ENCODE peak calls at places on chromosomes 16 and 17, in five cellular contexts. One of them, this sample, is unnamed.
A peak's percentile ranks its signal among the peaks of the same experiment; 100 is the strongest.

GRCh38 chr17:81991684-81992513 is 14.5 kb downstream of the ASPSCR1 start:
- DNase-seq in prostate gland: peak; percentile 87
- DNase-seq in tibial nerve: no peak
- DNase-seq in psoas muscle: peak; percentile 86
- DNase-seq in neural progenitor cell: peak; percentile 66
- DNase-seq in this sample: no peak

GRCh38 chr17:45923511-45924268 is 29.3 kb downstream of the MAPT start:
- DNase-seq in prostate gland: no peak
- DNase-seq in tibial nerve: peak; percentile 13
- DNase-seq in psoas muscle: no peak
- DNase-seq in neural progenitor cell: no peak
- DNase-seq in this sample: no peak

GRCh38 chr17:3866269-3866668 is 20.2 kb upstream of the NCBP3 start:
- DNase-seq in prostate gland: no peak
- DNase-seq in tibial nerve: no peak
- DNase-seq in psoas muscle: no peak
- DNase-seq in neural progenitor cell: no peak
- DNase-seq in this sample: no peak

GRCh38 chr17:76034433-76035185 is 7.5 kb upstream of the EVPL start:
- DNase-seq in prostate gland: no peak
- DNase-seq in tibial nerve: no peak
- DNase-seq in psoas muscle: no peak
- DNase-seq in neural progenitor cell: no peak
- DNase-seq in this sample: no peak

GRCh38 chr16:86515420-86515779 is 5.1 kb downstream of the FOXF1 start:
- DNase-seq in prostate gland: no peak
- DNase-seq in tibial nerve: no peak
- DNase-seq in psoas muscle: no peak
- DNase-seq in neural progenitor cell: peak; percentile 80
- DNase-seq in this sample: no peak

GRCh38 chr16:28491080-28491969 is 549 bp downstream of the CLN3 start:
- DNase-seq in prostate gland: peak; percentile 21
- DNase-seq in tibial nerve: peak; percentile 21
- DNase-seq in psoas muscle: peak; percentile 44
- DNase-seq in neural progenitor cell: peak; percentile 64
- DNase-seq in this sample: no peak

GRCh38 chr16:18789850-18790706 is at the start of gene RPS15A:
- DNase-seq in prostate gland: peak; percentile 94
- DNase-seq in tibial nerve: peak; percentile 90
- DNase-seq in psoas muscle: peak; percentile 92
- DNase-seq in neural progenitor cell: peak; percentile 97
- DNase-seq in this sample: peak; percentile 84

GRCh38 chr17:1546292-1546922 is 16.2 kb downstream of the PITPNA start:
- DNase-seq in prostate gland: no peak
- DNase-seq in tibial nerve: no peak
- DNase-seq in psoas muscle: no peak
- DNase-seq in neural progenitor cell: no peak
- DNase-seq in this sample: no peak

GRCh38 chr16:10678655-10679054 is 16.1 kb downstream of the TEKT5 start:
- DNase-seq in prostate gland: no peak
- DNase-seq in tibial nerve: no peak
- DNase-seq in psoas muscle: no peak
- DNase-seq in neural progenitor cell: peak; percentile 72
- DNase-seq in this sample: no peak

DNA sequence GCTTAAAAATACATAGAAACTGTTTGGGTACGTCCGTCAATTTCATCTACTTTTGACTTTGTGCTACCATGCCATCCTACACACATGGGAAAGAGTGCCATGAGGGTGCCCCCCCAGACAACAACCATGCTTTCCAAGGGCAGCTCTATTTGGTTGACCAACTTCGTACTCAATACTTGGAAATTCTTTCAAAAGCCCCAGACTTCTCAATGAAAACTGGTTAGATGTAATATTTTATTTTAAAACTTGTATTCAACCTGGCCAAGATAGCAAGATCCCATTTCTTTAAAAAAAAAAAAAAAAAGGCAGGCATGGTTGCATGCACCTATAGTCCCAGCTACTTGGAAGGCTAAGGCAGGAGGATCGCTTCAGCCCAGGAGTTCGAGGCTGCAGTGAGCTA is 98.4 kb downstream of the PARN start:
- DNase-seq in prostate gland: no peak
- DNase-seq in tibial nerve: no peak
- DNase-seq in psoas muscle: no peak
- DNase-seq in neural progenitor cell: no peak
- DNase-seq in this sample: no peak
- H3K9me3 ChIP-seq in prostate gland: no peaks in the 10 kb centered on the region
- H3K9me3 ChIP-seq in tibial nerve: no peaks in the 10 kb centered on the region
- H3K9me3 ChIP-seq in psoas muscle: no peaks in the 10 kb centered on the region
- H3K9me3 ChIP-seq in neural progenitor cell: no peaks in the 10 kb centered on the region
- H3K9me3 ChIP-seq in this sample: no peaks in the 10 kb centered on the region

GRCh38 chr16:3215601-3216262 is 19.2 kb downstream of the ZNF200 start:
- DNase-seq in prostate gland: no peak
- DNase-seq in tibial nerve: no peak
- DNase-seq in psoas muscle: no peak
- DNase-seq in neural progenitor cell: no peak
- DNase-seq in this sample: no peak

GRCh38 chr16:3214904-3215600 is 19.9 kb downstream of the ZNF200 start:
- DNase-seq in prostate gland: no peak
- DNase-seq in tibial nerve: no peak
- DNase-seq in psoas muscle: no peak
- DNase-seq in neural progenitor cell: no peak
- DNase-seq in this sample: no peak

GRCh38 chr16:3216263-3216640 is 18.7 kb downstream of the ZNF200 start:
- DNase-seq in prostate gland: no peak
- DNase-seq in tibial nerve: no peak
- DNase-seq in psoas muscle: no peak
- DNase-seq in neural progenitor cell: no peak
- DNase-seq in this sample: no peak

GRCh38 chr16:3223913-3224515 is 10.9 kb downstream of the ZNF200 start:
- DNase-seq in prostate gland: no peak
- DNase-seq in tibial nerve: no peak
- DNase-seq in psoas muscle: no peak
- DNase-seq in neural progenitor cell: no peak
- DNase-seq in this sample: no peak

DNA sequence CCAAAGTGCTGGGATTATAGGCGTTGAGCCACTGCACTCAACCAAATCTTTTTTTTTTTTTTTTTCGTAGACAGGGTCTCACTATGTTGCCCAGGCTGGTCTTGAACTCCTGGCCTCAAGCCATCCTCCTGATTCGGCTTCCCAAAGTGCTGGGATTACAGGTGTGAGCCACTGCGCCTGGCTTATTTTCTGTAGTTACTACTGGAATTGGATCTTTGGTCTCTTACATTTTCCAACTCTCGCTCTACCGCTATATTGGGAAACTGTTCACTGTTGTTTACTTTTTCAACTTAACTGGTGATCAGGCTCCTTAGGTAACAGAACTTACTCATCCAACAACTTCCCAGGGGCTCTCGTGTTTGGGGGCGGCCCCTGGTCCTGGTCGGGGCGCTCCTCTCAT is 14.1 kb downstream of the ZNF200 start:
- DNase-seq in prostate gland: no peak
- DNase-seq in tibial nerve: no peak
- DNase-seq in psoas muscle: no peak
- DNase-seq in neural progenitor cell: no peak
- DNase-seq in this sample: no peak
- H3K9me3 ChIP-seq in prostate gland: peaks cover 13% of the 10 kb centered on the region
- H3K9me3 ChIP-seq in tibial nerve: peaks cover 44% of the 10 kb centered on the region
- H3K9me3 ChIP-seq in psoas muscle: peaks cover 69% of the 10 kb centered on the region
- H3K9me3 ChIP-seq in neural progenitor cell: peaks cover 24% of the 10 kb centered on the region
- H3K9me3 ChIP-seq in this sample: peaks cover 27% of the 10 kb centered on the region

DNA sequence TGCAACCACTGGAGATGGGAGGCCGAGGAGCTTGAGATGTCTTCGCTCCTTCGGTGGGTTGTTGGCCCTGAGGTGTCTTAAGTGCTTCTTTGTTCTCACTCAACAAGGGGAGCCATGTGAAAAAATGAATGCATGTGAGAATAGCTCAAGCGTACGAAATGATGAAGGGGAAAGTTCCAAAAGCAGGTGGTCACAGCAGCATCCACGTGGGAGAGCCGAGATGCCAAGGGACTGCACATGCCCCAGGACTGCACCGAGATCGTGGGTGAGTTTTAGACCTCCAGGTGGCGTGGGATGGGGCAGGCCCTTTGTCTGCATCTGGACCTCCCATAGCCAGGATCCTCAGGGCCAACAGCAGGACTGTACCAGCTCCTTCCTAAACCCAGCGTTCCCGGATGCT is 8.1 kb downstream of the SLC38A8 start:
- DNase-seq in prostate gland: no peak
- DNase-seq in tibial nerve: no peak
- DNase-seq in psoas muscle: no peak
- DNase-seq in neural progenitor cell: no peak
- DNase-seq in this sample: no peak
- H3K9me3 ChIP-seq in prostate gland: no peaks in the 10 kb centered on the region
- H3K9me3 ChIP-seq in tibial nerve: no peaks in the 10 kb centered on the region
- H3K9me3 ChIP-seq in psoas muscle: no peaks in the 10 kb centered on the region
- H3K9me3 ChIP-seq in neural progenitor cell: no peaks in the 10 kb centered on the region
- H3K9me3 ChIP-seq in this sample: no peaks in the 10 kb centered on the region

GRCh38 chr16:35208001-35208935 is 1748.9 kb downstream of the TP53TG3F start:
- DNase-seq in prostate gland: no peak
- DNase-seq in tibial nerve: no peak
- DNase-seq in psoas muscle: no peak
- DNase-seq in neural progenitor cell: no peak
- DNase-seq in this sample: no peak
- H3K9me3 ChIP-seq in prostate gland: no peaks in the 10 kb centered on the region
- H3K9me3 ChIP-seq in tibial nerve: no peaks in the 10 kb centered on the region
- H3K9me3 ChIP-seq in psoas muscle: no peaks in the 10 kb centered on the region
- H3K9me3 ChIP-seq in neural progenitor cell: peaks cover 13% of the 10 kb centered on the region
- H3K9me3 ChIP-seq in this sample: no peaks in the 10 kb centered on the region

DNA sequence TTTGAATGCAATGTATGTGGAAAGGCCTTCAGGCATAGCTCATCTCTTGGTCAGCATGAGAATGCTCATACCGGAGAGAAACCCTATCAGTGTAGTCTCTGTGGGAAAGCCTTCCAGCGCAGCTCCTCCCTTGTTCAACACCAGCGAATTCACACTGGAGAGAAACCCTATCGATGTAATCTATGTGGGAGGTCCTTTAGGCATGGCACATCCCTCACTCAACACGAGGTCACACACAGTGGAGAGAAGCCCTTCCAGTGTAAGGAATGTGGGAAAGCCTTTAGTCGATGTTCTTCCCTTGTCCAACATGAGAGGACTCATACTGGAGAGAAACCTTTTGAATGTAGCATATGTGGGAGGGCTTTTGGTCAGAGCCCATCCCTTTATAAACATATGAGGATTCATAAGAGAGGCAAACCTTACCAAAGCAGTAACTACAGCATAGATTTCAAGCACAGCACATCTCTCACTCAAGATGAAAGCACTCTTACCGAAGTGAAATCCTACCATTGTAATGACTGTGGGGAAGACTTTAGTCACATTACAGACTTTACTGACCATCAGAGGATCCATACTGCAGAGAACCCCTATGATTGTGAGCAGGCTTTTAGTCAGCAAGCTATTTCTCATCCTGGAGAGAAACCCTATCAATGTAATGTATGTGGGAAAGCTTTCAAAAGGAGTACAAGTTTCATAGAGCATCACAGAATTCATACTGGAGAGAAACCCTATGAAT is 24.7 kb downstream of the ZFP90 start:
- DNase-seq in prostate gland: no peak
- DNase-seq in tibial nerve: no peak
- DNase-seq in psoas muscle: no peak
- DNase-seq in neural progenitor cell: no peak
- DNase-seq in this sample: no peak
- H3K9me3 ChIP-seq in prostate gland: peaks cover 18% of the 10 kb centered on the region
- H3K9me3 ChIP-seq in tibial nerve: peaks cover 99% of the 10 kb centered on the region
- H3K9me3 ChIP-seq in psoas muscle: peaks cover 95% of the 10 kb centered on the region
- H3K9me3 ChIP-seq in neural progenitor cell: peaks cover 85% of the 10 kb centered on the region
- H3K9me3 ChIP-seq in this sample: peaks cover 47% of the 10 kb centered on the region

GRCh38 chr16:88292007-88292940 is 90.5 kb upstream of the ZNF469 start:
- DNase-seq in prostate gland: no peak
- DNase-seq in tibial nerve: no peak
- DNase-seq in psoas muscle: no peak
- DNase-seq in neural progenitor cell: no peak
- DNase-seq in this sample: no peak

GRCh38 chr16:88289001-88289400 is 93.8 kb upstream of the ZNF469 start:
- DNase-seq in prostate gland: no peak
- DNase-seq in tibial nerve: no peak
- DNase-seq in psoas muscle: no peak
- DNase-seq in neural progenitor cell: no peak
- DNase-seq in this sample: no peak

GRCh38 chr16:88289549-88290344 is 93.0 kb upstream of the ZNF469 start:
- DNase-seq in prostate gland: no peak
- DNase-seq in tibial nerve: no peak
- DNase-seq in psoas muscle: no peak
- DNase-seq in neural progenitor cell: no peak
- DNase-seq in this sample: no peak

GRCh38 chr16:88293097-88293496 is 89.7 kb upstream of the ZNF469 start:
- DNase-seq in prostate gland: no peak
- DNase-seq in tibial nerve: no peak
- DNase-seq in psoas muscle: no peak
- DNase-seq in neural progenitor cell: no peak
- DNase-seq in this sample: no peak

GRCh38 chr16:88290850-88291830 is 91.6 kb upstream of the ZNF469 start:
- DNase-seq in prostate gland: no peak
- DNase-seq in tibial nerve: no peak
- DNase-seq in psoas muscle: no peak
- DNase-seq in neural progenitor cell: no peak
- DNase-seq in this sample: no peak
- H3K9me3 ChIP-seq in prostate gland: no peaks in the 10 kb centered on the region
- H3K9me3 ChIP-seq in tibial nerve: peaks cover 3% of the 10 kb centered on the region
- H3K9me3 ChIP-seq in psoas muscle: peaks cover 11% of the 10 kb centered on the region
- H3K9me3 ChIP-seq in neural progenitor cell: peaks cover 4% of the 10 kb centered on the region
- H3K9me3 ChIP-seq in this sample: no peaks in the 10 kb centered on the region

DNA sequence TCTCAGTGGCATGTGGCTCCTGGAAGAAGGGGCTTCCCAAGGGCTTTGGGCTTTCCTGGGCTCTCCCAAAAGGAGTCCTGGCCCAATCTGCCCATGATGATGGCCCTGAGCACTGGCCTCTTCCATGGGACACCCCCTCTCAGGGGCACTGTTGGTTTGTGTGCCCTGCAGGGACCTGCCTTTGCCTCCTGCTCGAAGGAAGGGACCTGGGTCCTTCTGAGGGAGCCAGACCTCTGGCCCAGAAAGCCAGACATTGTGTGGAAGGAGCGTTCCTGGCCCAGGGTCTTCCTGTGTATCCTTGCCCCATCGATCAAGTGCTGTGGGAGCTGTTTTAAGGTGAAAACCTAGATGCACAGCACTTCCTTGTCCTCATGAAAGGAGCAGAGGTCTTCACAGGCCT is 1689.3 kb downstream of the TP53TG3F start:
- DNase-seq in prostate gland: no peak
- DNase-seq in tibial nerve: no peak
- DNase-seq in psoas muscle: no peak
- DNase-seq in neural progenitor cell: no peak
- DNase-seq in this sample: no peak
- H3K9me3 ChIP-seq in prostate gland: no peaks in the 10 kb centered on the region
- H3K9me3 ChIP-seq in tibial nerve: no peaks in the 10 kb centered on the region
- H3K9me3 ChIP-seq in psoas muscle: no peaks in the 10 kb centered on the region
- H3K9me3 ChIP-seq in neural progenitor cell: peaks cover 8% of the 10 kb centered on the region
- H3K9me3 ChIP-seq in this sample: no peaks in the 10 kb centered on the region

This sample was measured in T-helper 17 cell.